ENCODE peak calls at places on chromosomes 3 and 15, in nine cellular contexts. F is stimulated activated CD4-positive, alpha-beta T cell treated with anti-CD3 and anti-CD28 coated beads, Interleukin-1b, Interleukin-23, amount 100 ng/mL, for 24 hours; Z is NCI-H524; C is ELR; U is NCI-H748 treated with DMSO at 0.1 percent for 48 hours; B is K562; H is GM23248; W is globus pallidus; X is activated gamma-delta T cell treated with Interleukin-2 at 50 U/mL for 16 hours. P is an unnamed sample.

GRCh38 chr15:60574801-60575631 is 96.1 kb upstream of the ICE2 start:
- DNase-seq in F (no peak), Z (no peak), C (no peak), U (no peak), B (no peak), H (no peak), W (no peak), X (no peak), P (no peak)

GRCh38 chr3:9311265-9311664 is 51.6 kb upstream of the THUMPD3 start:
- DNase-seq in F (no peak), Z (no peak), C (no peak), U (no peak), B (no peak), H (no peak), W (no peak), X (no peak), P (no peak)

GRCh38 chr3:13346481-13347389 is 73.4 kb downstream of the NUP210 start:
- DNase-seq in F (peak), Z (no peak), C (no peak), U (no peak), B (no peak), H (no peak), W (no peak), X (peak), P (no peak)

GRCh38 chr3:190696777-190697501 is 165.6 kb downstream of the GMNC start:
- DNase-seq in F (no peak), Z (peak), C (peak), U (no peak), B (no peak), H (peak), W (peak), X (no peak), P (peak)

GRCh38 chr3:3110299-3110630 is at the start of gene IL5RA:
- DNase-seq in F (no peak), Z (no peak), C (no peak), U (peak), B (no peak), H (no peak), W (no peak), X (no peak), P (peak)

GRCh38 chr3:113234688-113235260 is 23.4 kb downstream of the BOC start:
- DNase-seq in F (no peak), Z (peak), C (peak), U (no peak), B (no peak), H (peak), W (no peak), X (no peak), P (peak)

GRCh38 chr15:93417156-93418077 is 328.4 kb upstream of the RGMA start:
- DNase-seq in F (no peak), Z (no peak), C (no peak), U (no peak), B (no peak), H (no peak), W (no peak), X (no peak), P (no peak)

GRCh38 chr3:179526989-179527391 is 35.7 kb upstream of the ACTL6A start:
- DNase-seq in F (no peak), Z (peak), C (peak), U (no peak), B (no peak), H (peak), W (peak), X (no peak), P (peak)

GRCh38 chr3:15064299-15064834 is 748 bp downstream of the MRPS25 start:
- DNase-seq in F (no peak), Z (no peak), C (peak), U (no peak), B (peak), H (peak), W (no peak), X (no peak), P (peak)

GRCh38 chr3:14358426-14359211 is 43.8 kb upstream of the SLC6A6 start:
- DNase-seq in F (no peak), Z (no peak), C (no peak), U (peak), B (no peak), H (peak), W (no peak), X (no peak), P (no peak)

GRCh38 chr3:95434436-95434835 is 1371.6 kb downstream of the NSUN3 start:
- DNase-seq in F (no peak), Z (peak), C (no peak), U (no peak), B (no peak), H (no peak), W (no peak), X (no peak), P (no peak)

GRCh38 chr3:149180057-149180573 is 41.5 kb downstream of the CP start:
- DNase-seq in F (no peak), Z (no peak), C (peak), U (no peak), B (peak), H (peak), W (no peak), X (no peak), P (no peak)

GRCh38 chr15:57323806-57324589 is 52.3 kb upstream of the CGNL1 start:
- DNase-seq in F (no peak), Z (peak), C (peak), U (peak), B (peak), H (no peak), W (no peak), X (no peak), P (no peak)

GRCh38 chr15:82832601-82833209 is 23.3 kb downstream of the WHAMM start:
- DNase-seq in F (no peak), Z (no peak), C (peak), U (no peak), B (no peak), H (peak), W (no peak), X (no peak), P (no peak)

GRCh38 chr3:171376125-171376947 is 83.9 kb downstream of the TNIK start:
- DNase-seq in F (no peak), Z (no peak), C (no peak), U (no peak), B (no peak), H (peak), W (no peak), X (no peak), P (peak)

GRCh38 chr3:37899101-37899707 is 37.5 kb downstream of the CTDSPL start:
- DNase-seq in F (no peak), Z (no peak), C (no peak), U (no peak), B (no peak), H (no peak), W (no peak), X (no peak), P (no peak)

GRCh38 chr3:60282840-60283239 is 968.4 kb downstream of the FHIT start:
- DNase-seq in F (no peak), Z (peak), C (no peak), U (no peak), B (no peak), H (no peak), W (no peak), X (no peak), P (no peak)

GRCh38 chr3:165459111-165459510 is 262.9 kb upstream of the SLITRK3 start:
- DNase-seq in F (no peak), Z (no peak), C (peak), U (no peak), B (no peak), H (no peak), W (no peak), X (no peak), P (no peak)

GRCh38 chr3:124607163-124607562 is 123.1 kb upstream of the UMPS start:
- DNase-seq in F (no peak), Z (no peak), C (peak), U (no peak), B (no peak), H (peak), W (no peak), X (no peak), P (no peak)

GRCh38 chr15:65101891-65102708 is 12.9 kb downstream of the UBAP1L start:
- DNase-seq in F (no peak), Z (no peak), C (no peak), U (no peak), B (no peak), H (no peak), W (no peak), X (no peak), P (no peak)

GRCh38 chr15:99421172-99421656 is 144.6 kb upstream of the MEF2A start:
- DNase-seq in F (no peak), Z (no peak), C (no peak), U (no peak), B (no peak), H (no peak), W (no peak), X (peak), P (peak)

GRCh38 chr3:13238687-13239466 is 165.6 kb upstream of the IQSEC1 start:
- DNase-seq in F (no peak), Z (no peak), C (no peak), U (no peak), B (no peak), H (no peak), W (no peak), X (no peak), P (no peak)

GRCh38 chr3:180804871-180805430 is 107.5 kb upstream of the FXR1 start:
- DNase-seq in F (no peak), Z (peak), C (peak), U (no peak), B (no peak), H (peak), W (peak), X (no peak), P (peak)

P was measured in cardiac muscle cell.